ENCODE peak calls at places on chromosomes 16 and 17, in four cellular contexts. B, G, Q and Y are unnamed samples.

GRCh38 chr17:76097716-76098295 is 5.8 kb downstream of the EXOC7 start:
- DNase-seq in Q (no peak), G (no peak), B (no peak), Y (no peak)

GRCh38 chr16:57299009-57299718 is 14.7 kb upstream of the PLLP start:
- DNase-seq in Q (no peak), B (peak), G (no peak), Y (no peak)

GRCh38 chr17:78324391-78325075 is 35.3 kb downstream of the SOCS3 start:
- DNase-seq in B (peak), Q (peak), G (peak), Y (no peak)

GRCh38 chr17:48025040-48025903 is 12.3 kb downstream of the COPZ2 start:
- DNase-seq in Q (peak), G (peak), B (peak), Y (peak)

GRCh38 chr16:87057291-87057881 is 259.8 kb downstream of the C16orf95 start:
- DNase-seq in B (no peak), Q (no peak), G (no peak), Y (no peak)

GRCh38 chr16:27232061-27232841 is 28.9 kb downstream of the KDM8 start:
- DNase-seq in G (no peak), Q (peak), B (no peak), Y (peak)

GRCh38 chr17:81229666-81229920 is 6.8 kb upstream of the CEP131 start:
- DNase-seq in B (no peak), Q (no peak), G (no peak), Y (no peak)

GRCh38 chr16:88321635-88322499 is 60.9 kb upstream of the ZNF469 start:
- DNase-seq in B (no peak), G (no peak), Q (no peak), Y (no peak)

GRCh38 chr16:89600956-89601355 is 12.5 kb upstream of the DPEP1 start:
- DNase-seq in G (no peak), B (no peak), Q (no peak), Y (no peak)

GRCh38 chr17:16881239-16881924 is 90.5 kb downstream of the TNFRSF13B start:
- DNase-seq in Q (no peak), B (no peak), G (no peak), Y (no peak)

GRCh38 chr17:47205419-47205963 is 3.7 kb upstream of the MYL4 start:
- DNase-seq in Q (peak), G (peak), B (peak), Y (no peak)

GRCh38 chr16:68800257-68800875 is 43.0 kb upstream of the TANGO6 start:
- DNase-seq in Q (peak), G (peak), B (peak), Y (peak)

GRCh38 chr16:57489229-57489628 is 2.9 kb upstream of the DOK4 start:
- DNase-seq in G (no peak), B (no peak), Q (no peak), Y (no peak)

GRCh38 chr16:67645397-67646121 is 615 bp downstream of the CARMIL2 start:
- DNase-seq in G (no peak), Q (peak), B (no peak), Y (no peak)

GRCh38 chr16:11136600-11136999 is 119.4 kb downstream of the SOCS1 start:
- DNase-seq in Q (no peak), B (peak), G (no peak), Y (no peak)

GRCh38 chr17:61498595-61498994 is 46.4 kb downstream of the TBX4 start:
- DNase-seq in Q (no peak), G (no peak), B (no peak), Y (no peak)

GRCh38 chr16:56910114-56910511 is 21.8 kb upstream of the HERPUD1 start:
- DNase-seq in Q (no peak), G (no peak), B (no peak), Y (no peak)

GRCh38 chr17:44906010-44906646 is 6.9 kb upstream of the EFTUD2 start:
- DNase-seq in B (peak), Q (no peak), G (peak), Y (peak)

GRCh38 chr17:49989518-49989880 is 5.5 kb downstream of the DLX3 start:
- DNase-seq in Q (no peak), G (no peak), B (no peak), Y (no peak)

GRCh38 chr17:81245024-81245664 is 6.0 kb downstream of the NDUFAF8 start:
- DNase-seq in G (no peak), B (no peak), Q (peak), Y (no peak)

GRCh38 chr17:78667091-78667490 is 89.9 kb upstream of the DNAH17 start:
- DNase-seq in G (no peak), B (no peak), Q (no peak), Y (no peak)

GRCh38 chr17:70074991-70075390 is at the start of gene KCNJ16:
- DNase-seq in B (no peak), G (no peak), Q (no peak), Y (no peak)

GRCh38 chr17:63364387-63364786 is 81.7 kb downstream of the CYB561 start:
- DNase-seq in Q (no peak), G (peak), B (no peak), Y (no peak)

GRCh38 chr17:1108560-1108809 is 71.3 kb downstream of the ABR start:
- DNase-seq in B (peak), Q (no peak), G (no peak), Y (no peak)

GRCh38 chr16:30353438-30354129 is 1.5 kb downstream of the CD2BP2 start:
- DNase-seq in B (no peak), G (no peak), Q (no peak), Y (no peak)

GRCh38 chr16:67023689-67024088 is 5.3 kb upstream of the CBFB start:
- DNase-seq in B (no peak), G (no peak), Q (no peak), Y (no peak)

GRCh38 chr17:79844869-79845600 is 5.8 kb upstream of the CBX4 start:
- DNase-seq in B (no peak), G (no peak), Q (peak), Y (no peak)

GRCh38 chr17:58153046-58153445 is 4.9 kb downstream of the OR4D1 start:
- DNase-seq in Q (no peak), B (no peak), G (no peak), Y (no peak)

GRCh38 chr16:66474750-66475199 is 47.7 kb downstream of the BEAN1 start:
- DNase-seq in B (no peak), Q (peak), G (no peak), Y (no peak)

GRCh38 chr16:83159049-83159448 is 532.3 kb downstream of the CDH13 start:
- DNase-seq in Q (no peak), B (no peak), G (no peak), Y (no peak)

GRCh38 chr17:4545217-4545951 is 9.8 kb downstream of the MYBBP1A start:
- DNase-seq in Q (no peak), B (no peak), G (no peak), Y (no peak)

GRCh38 chr16:67181346-67181745 is 2.4 kb downstream of the MATCAP1 start:
- DNase-seq in Q (no peak), B (peak), G (peak), Y (peak)

GRCh38 chr16:25177831-25178688 is 38.7 kb upstream of the AQP8 start:
- DNase-seq in G (peak), Q (no peak), B (no peak), Y (no peak)

GRCh38 chr17:72388765-72389473 is 268.1 kb downstream of the SOX9 start:
- DNase-seq in Q (no peak), B (peak), G (peak), Y (no peak)

GRCh38 chr17:12388206-12388605 is 277.5 kb upstream of the MYOCD start:
- DNase-seq in B (peak), G (peak), Q (no peak), Y (peak)

GRCh38 chr16:53421248-53421647 is 13.0 kb upstream of the RBL2 start:
- DNase-seq in B (no peak), Q (no peak), G (no peak), Y (no peak)

GRCh38 chr16:81553080-81553813 is 108.6 kb downstream of the CMIP start:
- DNase-seq in B (no peak), G (no peak), Q (no peak), Y (no peak)

GRCh38 chr17:19740933-19741332 is 7.2 kb downstream of the ALDH3A1 start:
- DNase-seq in B (no peak), G (no peak), Q (no peak), Y (no peak)

GRCh38 chr17:63365366-63366237 is 80.5 kb downstream of the CYB561 start:
- DNase-seq in B (no peak), G (no peak), Q (no peak), Y (no peak)

GRCh38 chr17:45246861-45247428 is 14.9 kb downstream of the SPATA32 start:
- DNase-seq in G (no peak), B (no peak), Q (peak), Y (no peak)